ENCODE peak calls at places on chromosome 10, in four cellular contexts. X, Y, G and D are unnamed samples.

GRCh38 chr10:46530249-46531186 is 25.9 kb downstream of the GPRIN2 start:
- DNase-seq in X (no peak), Y (peak; percentile 49), G (no peak), D (no peak)

GRCh38 chr10:97411411-97411810 is 10.3 kb upstream of the RRP12 start:
- DNase-seq in Y (peak; percentile 90), G (no peak), X (no peak), D (no peak)

GRCh38 chr10:100575781-100576635 is 40.3 kb downstream of the HIF1AN start:
- DNase-seq in Y (no peak), X (no peak), G (no peak), D (peak; percentile 4)

GRCh38 chr10:77160679-77161078 is 476.9 kb downstream of the KCNMA1 start:
- DNase-seq in X (no peak), G (no peak), Y (no peak), D (no peak)

GRCh38 chr10:89274928-89275327 is 23.4 kb upstream of the LIPA start:
- DNase-seq in Y (no peak), G (no peak), X (no peak), D (no peak)

GRCh38 chr10:110724937-110725336 is 80.8 kb downstream of the RBM20 start:
- DNase-seq in X (no peak), Y (peak; percentile 17), G (no peak), D (no peak)

GRCh38 chr10:131043039-131043691 is 268.4 kb downstream of the TCERG1L start:
- DNase-seq in Y (no peak), G (no peak), X (no peak), D (no peak)

GRCh38 chr10:56231436-56231835 is 129.6 kb downstream of the ZWINT start:
- DNase-seq in X (no peak), Y (no peak), G (no peak), D (no peak)

GRCh38 chr10:106132956-106133355 is 1031.5 kb downstream of the SORCS1 start:
- DNase-seq in Y (no peak), G (no peak), X (no peak), D (no peak)

GRCh38 chr10:75450062-75450429 is 18.6 kb downstream of the LRMDA start:
- DNase-seq in Y (no peak), X (no peak), G (no peak), D (no peak)

GRCh38 chr10:13271552-13272163 is 28.2 kb downstream of the PHYH start:
- DNase-seq in G (no peak), Y (peak; percentile 77), X (peak; percentile 78), D (peak; percentile 67)

GRCh38 chr10:67669978-67670377 is 26.0 kb downstream of the CTNNA3 start:
- DNase-seq in X (no peak), G (no peak), Y (no peak), D (no peak)

GRCh38 chr10:115049318-115049717 is 43.8 kb upstream of the ATRNL1 start:
- DNase-seq in X (no peak), G (no peak), Y (no peak), D (no peak)

GRCh38 chr10:62637249-62638061 is 167.1 kb upstream of the ADO start:
- DNase-seq in Y (peak; percentile 7), X (no peak), G (peak; percentile 81), D (no peak)

GRCh38 chr10:12594448-12594944 is 245.1 kb downstream of the CAMK1D start:
- DNase-seq in G (no peak), Y (no peak), X (no peak), D (no peak)

GRCh38 chr10:89574348-89574747 is 39.0 kb upstream of the SLC16A12 start:
- DNase-seq in G (no peak), Y (peak; percentile 48), X (no peak), D (no peak)

GRCh38 chr10:68796609-68797008 is 30.7 kb upstream of the STOX1 start:
- DNase-seq in X (no peak), G (no peak), Y (no peak), D (no peak)

GRCh38 chr10:99983280-99983988 is 26.3 kb downstream of the DNMBP start:
- DNase-seq in G (peak; percentile 48), Y (peak; percentile 38), X (peak; percentile 18), D (no peak)

GRCh38 chr10:87578160-87578559 is 73.5 kb downstream of the MINPP1 start:
- DNase-seq in X (no peak), Y (no peak), G (no peak), D (no peak)

GRCh38 chr10:80290474-80291220 is 1.2 kb upstream of the MAT1A start:
- DNase-seq in X (no peak), G (no peak), Y (peak; percentile 88), D (no peak)

GRCh38 chr10:60139798-60140566 is 233.6 kb upstream of the CCDC6 start:
- DNase-seq in X (no peak), G (no peak), Y (no peak), D (no peak)

GRCh38 chr10:80443531-80443974 is 10.6 kb upstream of the TSPAN14 start:
- DNase-seq in Y (peak; percentile 41), X (peak; percentile 43), G (no peak), D (no peak)

GRCh38 chr10:90111671-90112070 is 410.3 kb downstream of the KIF20B start:
- DNase-seq in G (no peak), Y (no peak), X (no peak), D (no peak)

GRCh38 chr10:131451407-131452015 is 140.0 kb upstream of the TCERG1L start:
- DNase-seq in G (no peak), Y (no peak), X (no peak), D (no peak)

GRCh38 chr10:47092822-47093221 is 181.6 kb downstream of the PTPN20 start:
- DNase-seq in X (no peak), Y (no peak), G (no peak), D (no peak)

GRCh38 chr10:124286621-124287020 is 132.1 kb downstream of the OAT start:
- DNase-seq in Y (no peak), G (no peak), X (no peak), D (no peak)

GRCh38 chr10:122290334-122290733 is 19.2 kb downstream of the BTBD16 start:
- DNase-seq in X (no peak), Y (peak; percentile 41), G (no peak), D (no peak)

GRCh38 chr10:80382989-80383388 is 25.4 kb upstream of the PRXL2A start:
- DNase-seq in X (no peak), Y (peak; percentile 40), G (peak; percentile 19), D (peak; percentile 41)

GRCh38 chr10:101467286-101467770 is 113.4 kb downstream of the BTRC start:
- DNase-seq in G (peak; percentile 23), X (peak; percentile 63), Y (peak; percentile 67), D (peak; percentile 72)

GRCh38 chr10:110209926-110210662 is 2.7 kb downstream of the MXI1 start:
- DNase-seq in Y (no peak), X (peak; percentile 45), G (no peak), D (peak; percentile 43)

GRCh38 chr10:122643931-122644534 is 55.6 kb downstream of the C10orf120 start:
- DNase-seq in X (no peak), G (no peak), Y (no peak), D (no peak)

GRCh38 chr10:58438986-58439385 is 53.8 kb downstream of the TFAM start:
- DNase-seq in Y (no peak), X (no peak), G (no peak), D (no peak)

GRCh38 chr10:106705576-106706526 is 458.7 kb downstream of the SORCS1 start:
- DNase-seq in Y (peak; percentile 48), X (peak; percentile 31), G (no peak), D (peak; percentile 75)

GRCh38 chr10:22010973-22011408 is 7.5 kb upstream of the DNAJC1 start:
- DNase-seq in Y (no peak), G (no peak), X (no peak), D (no peak)

GRCh38 chr10:33772370-33773331 is 438.2 kb upstream of the NRP1 start:
- DNase-seq in X (no peak), Y (no peak), G (no peak), D (no peak)
- TF ChIP-seq FOXM1 in X (no peak), Y (no peak), G (no peak), D (no peak)

DNA sequence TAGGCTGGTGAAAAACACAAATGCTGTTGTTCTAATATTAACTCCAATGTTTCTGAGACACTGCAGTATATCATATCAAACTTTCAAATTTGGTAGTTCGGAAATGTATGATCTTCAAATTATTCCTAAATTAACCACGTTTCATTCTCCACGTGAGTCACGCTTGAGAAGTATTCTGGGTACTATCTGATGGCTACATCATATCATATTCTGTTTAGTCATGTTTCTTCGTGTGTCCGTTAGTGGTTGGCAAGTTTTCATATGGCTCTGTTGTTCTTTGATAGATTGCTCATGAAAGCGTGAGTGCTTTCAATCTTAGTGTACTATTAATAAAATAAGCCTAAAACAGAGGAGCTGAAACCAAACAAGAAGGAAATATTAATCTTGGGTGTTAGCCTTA is 145.7 kb downstream of the NSUN6 start:
- DNase-seq in G (no peak), X (no peak), Y (no peak), D (no peak)
- TF ChIP-seq SP1 in G (no peak), X (no peak), Y (no peak), D (no peak)

GRCh38 chr10:4525095-4525494 is 300.9 kb upstream of the AKR1E2 start:
- DNase-seq in Y (no peak), G (no peak), X (no peak), D (no peak)
- TF ChIP-seq FOXM1 in Y (no peak), G (no peak), X (no peak), D (no peak)

GRCh38 chr10:43845121-43845520 is 196.4 kb upstream of the ZNF32 start:
- DNase-seq in Y (no peak), G (no peak), X (no peak), D (no peak)

GRCh38 chr10:43846968-43847367 is 198.3 kb upstream of the ZNF32 start:
- DNase-seq in G (no peak), X (no peak), Y (no peak), D (no peak)

GRCh38 chr10:43843331-43844101 is 194.8 kb upstream of the ZNF32 start:
- DNase-seq in G (no peak), Y (no peak), X (no peak), D (no peak)

GRCh38 chr10:43844236-43844635 is 195.6 kb upstream of the ZNF32 start:
- DNase-seq in X (no peak), G (no peak), Y (no peak), D (no peak)

GRCh38 chr10:43846187-43846680 is 197.6 kb upstream of the ZNF32 start:
- DNase-seq in G (peak; percentile 4), X (no peak), Y (no peak), D (no peak)
- TF ChIP-seq SP1 in G (no peak), X (no peak), Y (no peak), D (no peak)

DNA sequence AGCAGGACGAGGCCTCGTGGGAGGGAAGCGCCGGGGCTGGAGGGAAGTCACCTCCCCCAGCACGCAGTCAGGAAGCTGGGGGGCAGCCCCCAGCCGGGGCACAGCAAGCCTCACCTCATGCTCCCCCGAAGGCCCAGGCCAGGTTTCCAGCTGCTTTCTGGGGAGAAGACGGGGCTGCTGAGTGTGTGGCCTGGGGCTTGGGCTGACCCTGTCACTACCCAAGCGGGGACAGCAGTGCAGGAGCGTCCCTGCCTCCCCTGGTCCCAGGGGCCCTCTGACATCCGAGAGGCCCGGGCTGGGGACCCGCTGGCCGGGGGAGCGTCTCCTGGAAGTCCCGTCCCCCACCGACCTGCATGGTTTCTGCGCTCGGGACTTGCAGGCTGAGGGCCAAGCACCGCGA is 19.7 kb upstream of the NKX6-2 start:
- DNase-seq in Y (no peak), G (no peak), X (no peak), D (no peak)
- TF ChIP-seq FOXM1 in Y (no peak), G (no peak), X (no peak), D (no peak)

GRCh38 chr10:49634053-49634660 is 20.3 kb downstream of the CHAT start:
- DNase-seq in Y (no peak), G (no peak), X (no peak), D (no peak)
- TF ChIP-seq SP1 in Y (no peak), G (no peak), X (no peak), D (no peak)